ENCODE peak calls at places on chromosomes 11 and 22, in six cellular contexts. One of them, this sample, is unnamed. For H3K27me3, the result is how much of the 10 kb centered on the place peaks cover.

GRCh38 chr11:126586303-126586627 is 230.8 kb downstream of the ST3GAL4 start:
- DNase-seq in stomach: no peak
- DNase-seq in Peyer's patch: no peak
- DNase-seq in H1: no peak
- DNase-seq in uterus: no peak
- DNase-seq in upper lobe of left lung: no peak
- DNase-seq in this sample: no peak

GRCh38 chr11:70466154-70466553 is 67.8 kb downstream of the CTTN start:
- DNase-seq in uterus: no peak
- DNase-seq in Peyer's patch: peak
- DNase-seq in upper lobe of left lung: no peak
- DNase-seq in H1: no peak
- DNase-seq in stomach: no peak
- DNase-seq in this sample: no peak

GRCh38 chr11:122197055-122197987 is 81.3 kb upstream of the BLID start:
- DNase-seq in uterus: peak
- DNase-seq in upper lobe of left lung: no peak
- DNase-seq in Peyer's patch: no peak
- DNase-seq in stomach: no peak
- DNase-seq in H1: no peak
- DNase-seq in this sample: no peak

GRCh38 chr11:133649059-133649458 is 116.8 kb upstream of the OPCML start:
- DNase-seq in Peyer's patch: no peak
- DNase-seq in uterus: no peak
- DNase-seq in upper lobe of left lung: no peak
- DNase-seq in stomach: no peak
- DNase-seq in H1: peak
- DNase-seq in this sample: no peak

GRCh38 chr11:3095712-3096361 is 38.6 kb upstream of the CARS1 start:
- DNase-seq in H1: peak
- DNase-seq in stomach: peak
- DNase-seq in Peyer's patch: peak
- DNase-seq in uterus: peak
- DNase-seq in upper lobe of left lung: no peak
- DNase-seq in this sample: no peak

GRCh38 chr22:26314171-26314570 is 114.9 kb upstream of the ASPHD2 start:
- DNase-seq in upper lobe of left lung: no peak
- DNase-seq in H1: no peak
- DNase-seq in stomach: no peak
- DNase-seq in Peyer's patch: no peak
- DNase-seq in uterus: no peak
- DNase-seq in this sample: no peak

GRCh38 chr11:6735306-6735705 is 36.5 kb downstream of the OR2AG2 start:
- DNase-seq in stomach: no peak
- DNase-seq in Peyer's patch: no peak
- DNase-seq in uterus: no peak
- DNase-seq in H1: no peak
- DNase-seq in upper lobe of left lung: no peak
- DNase-seq in this sample: no peak

GRCh38 chr11:111308140-111308539 is 9.8 kb downstream of the POU2AF3 start:
- DNase-seq in upper lobe of left lung: no peak
- DNase-seq in stomach: peak
- DNase-seq in Peyer's patch: peak
- DNase-seq in uterus: no peak
- DNase-seq in H1: no peak
- DNase-seq in this sample: no peak

GRCh38 chr11:65110354-65110861 is 1.3 kb upstream of the TM7SF2 start:
- DNase-seq in H1: peak
- DNase-seq in upper lobe of left lung: peak
- DNase-seq in Peyer's patch: peak
- DNase-seq in stomach: peak
- DNase-seq in uterus: peak
- DNase-seq in this sample: peak

GRCh38 chr11:64382586-64382985 is 23.6 kb downstream of the RPS6KA4 start:
- DNase-seq in upper lobe of left lung: no peak
- DNase-seq in uterus: no peak
- DNase-seq in H1: no peak
- DNase-seq in stomach: no peak
- DNase-seq in Peyer's patch: no peak
- DNase-seq in this sample: no peak

GRCh38 chr11:10302294-10302743 is 2.6 kb upstream of the ADM start:
- DNase-seq in uterus: no peak
- DNase-seq in H1: no peak
- DNase-seq in upper lobe of left lung: peak
- DNase-seq in stomach: peak
- DNase-seq in Peyer's patch: no peak
- DNase-seq in this sample: peak

GRCh38 chr11:123430736-123431356 is 777 bp downstream of the GRAMD1B start:
- DNase-seq in uterus: peak
- DNase-seq in H1: peak
- DNase-seq in Peyer's patch: peak
- DNase-seq in upper lobe of left lung: peak
- DNase-seq in stomach: peak
- DNase-seq in this sample: no peak

GRCh38 chr11:57047610-57048009 is 58.9 kb downstream of the OR5AK2 start:
- DNase-seq in stomach: no peak
- DNase-seq in uterus: no peak
- DNase-seq in H1: no peak
- DNase-seq in upper lobe of left lung: no peak
- DNase-seq in Peyer's patch: no peak
- DNase-seq in this sample: no peak

GRCh38 chr22:17095538-17095937 is 10.7 kb downstream of the IL17RA start:
- DNase-seq in upper lobe of left lung: no peak
- DNase-seq in H1: no peak
- DNase-seq in stomach: no peak
- DNase-seq in Peyer's patch: peak
- DNase-seq in uterus: no peak
- DNase-seq in this sample: no peak

GRCh38 chr22:36613958-36614357 is 85.0 kb upstream of the EIF3D start:
- DNase-seq in Peyer's patch: peak
- DNase-seq in uterus: no peak
- DNase-seq in H1: no peak
- DNase-seq in upper lobe of left lung: no peak
- DNase-seq in stomach: no peak
- DNase-seq in this sample: no peak
- TF ChIP-seq POLR2A in Peyer's patch: no peak
- TF ChIP-seq POLR2A in uterus: no peak
- TF ChIP-seq POLR2A in H1: no peak
- TF ChIP-seq POLR2A in upper lobe of left lung: no peak
- TF ChIP-seq POLR2A in stomach: no peak
- TF ChIP-seq POLR2A in this sample: no peak

DNA sequence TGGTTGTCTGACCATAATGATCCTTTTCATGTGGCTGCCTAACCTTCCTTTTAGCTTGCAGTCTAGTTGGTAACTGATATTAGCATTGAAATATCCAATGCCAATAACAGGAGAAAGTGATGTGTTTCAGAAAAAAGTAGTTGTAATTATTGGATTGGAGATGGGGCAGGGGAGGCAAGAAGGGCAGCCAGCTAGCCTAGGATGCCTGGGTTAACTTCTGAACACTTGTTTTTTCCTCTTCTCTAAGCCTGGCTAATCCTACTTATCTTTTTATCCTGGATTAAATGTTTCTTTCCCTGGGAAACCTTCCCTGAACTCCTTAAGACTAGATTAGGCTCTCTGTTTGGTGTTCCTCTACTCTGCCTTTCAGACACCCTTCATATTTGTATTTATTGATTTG is 380.2 kb downstream of the TMEM135 start:
- DNase-seq in stomach: no peak
- DNase-seq in upper lobe of left lung: no peak
- DNase-seq in Peyer's patch: no peak
- DNase-seq in H1: no peak
- DNase-seq in uterus: no peak
- DNase-seq in this sample: no peak
- H3K27ac ChIP-seq in stomach: no peak
- H3K27ac ChIP-seq in upper lobe of left lung: no peak
- H3K27ac ChIP-seq in Peyer's patch: no peak
- H3K27ac ChIP-seq in H1: no peak
- H3K27ac ChIP-seq in uterus: no peak
- H3K27ac ChIP-seq in this sample: no peak

GRCh38 chr22:38967451-38968450 is 10.3 kb downstream of the APOBEC3A start:
- DNase-seq in stomach: peak
- DNase-seq in Peyer's patch: peak
- DNase-seq in H1: no peak
- DNase-seq in uterus: no peak
- DNase-seq in upper lobe of left lung: no peak
- DNase-seq in this sample: no peak
- H3K27me3 ChIP-seq in stomach: under half
- H3K27me3 ChIP-seq in Peyer's patch: under half
- H3K27me3 ChIP-seq in H1: under half
- H3K27me3 ChIP-seq in uterus: under half
- H3K27me3 ChIP-seq in upper lobe of left lung: under half
- H3K27me3 ChIP-seq in this sample: under half

GRCh38 chr11:73308963-73309960 is 1.2 kb downstream of the ARHGEF17 start:
- DNase-seq in H1: peak
- DNase-seq in stomach: peak
- DNase-seq in upper lobe of left lung: peak
- DNase-seq in uterus: peak
- DNase-seq in Peyer's patch: peak
- DNase-seq in this sample: peak

GRCh38 chr11:73306977-73307322 is 1.1 kb upstream of the ARHGEF17 start:
- DNase-seq in stomach: no peak
- DNase-seq in H1: no peak
- DNase-seq in uterus: no peak
- DNase-seq in upper lobe of left lung: no peak
- DNase-seq in Peyer's patch: no peak
- DNase-seq in this sample: no peak

GRCh38 chr11:73310076-73310475 is 2.0 kb downstream of the ARHGEF17 start:
- DNase-seq in stomach: no peak
- DNase-seq in upper lobe of left lung: peak
- DNase-seq in H1: no peak
- DNase-seq in Peyer's patch: no peak
- DNase-seq in uterus: no peak
- DNase-seq in this sample: no peak

GRCh38 chr11:73307323-73308002 is 613 bp upstream of the ARHGEF17 start:
- DNase-seq in stomach: peak
- DNase-seq in Peyer's patch: peak
- DNase-seq in upper lobe of left lung: peak
- DNase-seq in uterus: peak
- DNase-seq in H1: peak
- DNase-seq in this sample: peak

DNA sequence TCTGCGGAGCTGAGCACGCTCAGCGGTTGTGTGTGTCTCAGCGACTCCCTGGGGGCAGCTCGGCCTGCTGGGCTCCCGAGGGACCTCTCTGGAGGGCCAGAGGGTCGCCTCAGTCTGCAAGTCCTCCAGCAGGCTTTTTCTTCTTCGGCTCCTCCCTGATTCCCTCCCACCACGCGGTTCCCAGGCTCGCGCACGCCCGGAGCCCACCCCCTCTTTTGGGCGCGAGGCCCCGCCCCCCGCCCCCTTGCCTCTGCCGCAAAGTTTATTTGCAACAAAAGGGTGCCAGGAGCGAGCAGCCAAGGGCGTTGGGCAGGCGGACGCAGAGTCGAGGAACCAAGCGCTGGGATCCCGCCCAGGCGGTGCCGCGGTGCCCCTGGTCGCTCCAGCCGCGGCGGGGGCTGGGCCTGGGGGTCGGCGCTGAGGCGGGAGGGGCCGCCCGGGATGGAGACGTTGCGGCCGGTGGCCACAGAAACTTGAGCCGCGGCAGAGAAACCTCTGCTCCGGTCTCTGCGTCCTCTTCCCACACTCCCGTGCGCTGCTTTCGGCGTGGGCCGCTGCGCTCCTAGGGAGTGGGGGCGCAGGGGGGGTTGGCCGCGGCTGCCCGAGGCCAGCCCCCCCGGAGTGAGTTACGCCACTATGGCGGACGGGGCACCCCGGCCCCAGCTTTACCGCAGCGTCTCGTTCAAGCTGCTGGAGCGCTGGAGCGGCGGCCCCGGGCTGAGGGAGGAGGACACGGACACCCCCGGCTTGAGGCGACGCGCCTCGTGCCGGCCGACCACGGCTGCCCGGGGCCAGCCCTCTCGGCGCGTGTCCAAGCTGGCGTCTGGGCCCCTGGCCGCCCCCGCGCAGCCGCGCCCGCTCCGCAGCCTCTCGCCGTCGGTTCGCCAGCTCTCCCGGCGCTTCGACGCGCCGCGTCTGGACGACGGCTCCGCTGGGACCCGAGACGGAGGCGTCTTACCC is at the start of gene ARHGEF17:
- DNase-seq in stomach: peak
- DNase-seq in Peyer's patch: no peak
- DNase-seq in upper lobe of left lung: peak
- DNase-seq in H1: peak
- DNase-seq in uterus: peak
- DNase-seq in this sample: peak
- TF ChIP-seq POLR2A in stomach: no peak
- TF ChIP-seq POLR2A in Peyer's patch: no peak
- TF ChIP-seq POLR2A in upper lobe of left lung: no peak
- TF ChIP-seq POLR2A in H1: no peak
- TF ChIP-seq POLR2A in uterus: peak
- TF ChIP-seq POLR2A in this sample: no peak

GRCh38 chr22:38738475-38739070 is 17.2 kb downstream of the SUN2 start:
- DNase-seq in uterus: no peak
- DNase-seq in upper lobe of left lung: no peak
- DNase-seq in Peyer's patch: no peak
- DNase-seq in stomach: no peak
- DNase-seq in H1: no peak
- DNase-seq in this sample: no peak
- H3K27ac ChIP-seq in uterus: no peak
- H3K27ac ChIP-seq in upper lobe of left lung: no peak
- H3K27ac ChIP-seq in Peyer's patch: no peak
- H3K27ac ChIP-seq in stomach: peak
- H3K27ac ChIP-seq in H1: no peak
- H3K27ac ChIP-seq in this sample: no peak

GRCh38 chr22:24494182-24494534 is 974 bp upstream of the UPB1 start:
- DNase-seq in uterus: no peak
- DNase-seq in H1: no peak
- DNase-seq in upper lobe of left lung: no peak
- DNase-seq in Peyer's patch: no peak
- DNase-seq in stomach: no peak
- DNase-seq in this sample: no peak
- H3K27me3 ChIP-seq in uterus: under half
- H3K27me3 ChIP-seq in H1: under half
- H3K27me3 ChIP-seq in upper lobe of left lung: under half
- H3K27me3 ChIP-seq in Peyer's patch: under half
- H3K27me3 ChIP-seq in stomach: under half
- H3K27me3 ChIP-seq in this sample: under half